ENCODE peak calls at places on chromosomes 11 and 22, in five cellular contexts. One of them, this sample, is unnamed.

GRCh38 chr11:94201004-94201465 is 72.4 kb downstream of the PANX1 start:
- DNase-seq in left ventricle myocardium inferior: no peak
- DNase-seq in lower lobe of right lung: no peak
- DNase-seq in SW480: peak
- DNase-seq in transverse colon: no peak
- DNase-seq in this sample: no peak

GRCh38 chr11:47499614-47500013 is 50.7 kb upstream of the RAPSN start:
- DNase-seq in transverse colon: no peak
- DNase-seq in lower lobe of right lung: no peak
- DNase-seq in left ventricle myocardium inferior: no peak
- DNase-seq in SW480: no peak
- DNase-seq in this sample: no peak

GRCh38 chr11:2113776-2114175 is 25.4 kb downstream of the IGF2 start:
- DNase-seq in SW480: no peak
- DNase-seq in lower lobe of right lung: peak
- DNase-seq in transverse colon: no peak
- DNase-seq in left ventricle myocardium inferior: no peak
- DNase-seq in this sample: no peak

GRCh38 chr11:114291847-114292680 is 4.1 kb upstream of the NNMT start:
- DNase-seq in lower lobe of right lung: no peak
- DNase-seq in transverse colon: no peak
- DNase-seq in SW480: no peak
- DNase-seq in left ventricle myocardium inferior: no peak
- DNase-seq in this sample: no peak

GRCh38 chr11:35539781-35540281 is 14.4 kb upstream of the PAMR1 start:
- DNase-seq in SW480: no peak
- DNase-seq in lower lobe of right lung: no peak
- DNase-seq in transverse colon: peak
- DNase-seq in left ventricle myocardium inferior: peak
- DNase-seq in this sample: no peak

GRCh38 chr11:44112083-44112865 is 16.8 kb downstream of the EXT2 start:
- DNase-seq in lower lobe of right lung: no peak
- DNase-seq in left ventricle myocardium inferior: peak
- DNase-seq in transverse colon: no peak
- DNase-seq in SW480: no peak
- DNase-seq in this sample: peak

GRCh38 chr11:9459573-9460321 is 1.1 kb upstream of the ZNF143 start:
- DNase-seq in left ventricle myocardium inferior: no peak
- DNase-seq in transverse colon: peak
- DNase-seq in SW480: peak
- DNase-seq in lower lobe of right lung: no peak
- DNase-seq in this sample: peak

GRCh38 chr22:25475554-25476022 is 88.9 kb upstream of the GRK3 start:
- DNase-seq in transverse colon: no peak
- DNase-seq in SW480: peak
- DNase-seq in left ventricle myocardium inferior: no peak
- DNase-seq in lower lobe of right lung: no peak
- DNase-seq in this sample: peak

GRCh38 chr11:20363149-20363499 is 390 bp upstream of the HTATIP2 start:
- DNase-seq in transverse colon: no peak
- DNase-seq in SW480: no peak
- DNase-seq in lower lobe of right lung: no peak
- DNase-seq in left ventricle myocardium inferior: no peak
- DNase-seq in this sample: no peak

GRCh38 chr11:33045551-33046255 is 6.3 kb downstream of the TCP11L1 start:
- DNase-seq in transverse colon: peak
- DNase-seq in left ventricle myocardium inferior: no peak
- DNase-seq in lower lobe of right lung: no peak
- DNase-seq in SW480: no peak
- DNase-seq in this sample: no peak

GRCh38 chr22:30327864-30328345 is 1.2 kb upstream of the TBC1D10A start:
- DNase-seq in left ventricle myocardium inferior: no peak
- DNase-seq in transverse colon: no peak
- DNase-seq in lower lobe of right lung: no peak
- DNase-seq in SW480: peak
- DNase-seq in this sample: no peak

GRCh38 chr11:44752727-44753126 is 26.0 kb downstream of the TSPAN18 start:
- DNase-seq in left ventricle myocardium inferior: no peak
- DNase-seq in transverse colon: no peak
- DNase-seq in lower lobe of right lung: no peak
- DNase-seq in SW480: no peak
- DNase-seq in this sample: no peak

GRCh38 chr11:86818466-86819282 is 18.3 kb downstream of the PRSS23 start:
- DNase-seq in left ventricle myocardium inferior: no peak
- DNase-seq in SW480: peak
- DNase-seq in lower lobe of right lung: no peak
- DNase-seq in transverse colon: no peak
- DNase-seq in this sample: peak

GRCh38 chr11:116776522-116776984 is 3.8 kb upstream of the BUD13 start:
- DNase-seq in SW480: no peak
- DNase-seq in left ventricle myocardium inferior: no peak
- DNase-seq in transverse colon: no peak
- DNase-seq in lower lobe of right lung: no peak
- DNase-seq in this sample: no peak

GRCh38 chr22:49879871-49880270 is 26.2 kb downstream of the ZBED4 start:
- DNase-seq in left ventricle myocardium inferior: no peak
- DNase-seq in SW480: no peak
- DNase-seq in lower lobe of right lung: no peak
- DNase-seq in transverse colon: no peak
- DNase-seq in this sample: no peak

GRCh38 chr22:44298331-44299087 is 14.2 kb downstream of the SHISAL1 start:
- DNase-seq in lower lobe of right lung: no peak
- DNase-seq in transverse colon: no peak
- DNase-seq in SW480: no peak
- DNase-seq in left ventricle myocardium inferior: no peak
- DNase-seq in this sample: no peak

GRCh38 chr11:129021295-129021694 is 78.6 kb upstream of the TP53AIP1 start:
- DNase-seq in transverse colon: no peak
- DNase-seq in lower lobe of right lung: no peak
- DNase-seq in SW480: no peak
- DNase-seq in left ventricle myocardium inferior: no peak
- DNase-seq in this sample: no peak

GRCh38 chr11:101224221-101224620 is 94.6 kb upstream of the PGR start:
- DNase-seq in SW480: no peak
- DNase-seq in lower lobe of right lung: no peak
- DNase-seq in transverse colon: no peak
- DNase-seq in left ventricle myocardium inferior: no peak
- DNase-seq in this sample: no peak

GRCh38 chr11:85628771-85629341 is 463 bp downstream of the TMEM126B start:
- DNase-seq in lower lobe of right lung: no peak
- DNase-seq in SW480: peak
- DNase-seq in transverse colon: no peak
- DNase-seq in left ventricle myocardium inferior: no peak
- DNase-seq in this sample: no peak

GRCh38 chr22:44256860-44257560 is 55.7 kb downstream of the SHISAL1 start:
- DNase-seq in lower lobe of right lung: no peak
- DNase-seq in SW480: no peak
- DNase-seq in left ventricle myocardium inferior: no peak
- DNase-seq in transverse colon: no peak
- DNase-seq in this sample: no peak

GRCh38 chr11:20070459-20070858 is 89.8 kb downstream of the DBX1 start:
- DNase-seq in SW480: no peak
- DNase-seq in left ventricle myocardium inferior: no peak
- DNase-seq in transverse colon: no peak
- DNase-seq in lower lobe of right lung: no peak
- DNase-seq in this sample: peak

GRCh38 chr11:117172678-117173421 is 5.7 kb upstream of the SIDT2 start:
- DNase-seq in transverse colon: no peak
- DNase-seq in lower lobe of right lung: no peak
- DNase-seq in left ventricle myocardium inferior: no peak
- DNase-seq in SW480: no peak
- DNase-seq in this sample: no peak

GRCh38 chr22:37663521-37664140 is 5.1 kb downstream of the PDXP start:
- DNase-seq in left ventricle myocardium inferior: no peak
- DNase-seq in transverse colon: no peak
- DNase-seq in lower lobe of right lung: no peak
- DNase-seq in SW480: no peak
- DNase-seq in this sample: no peak

GRCh38 chr22:29030618-29031235 is 30.9 kb downstream of the C22orf31 start:
- DNase-seq in SW480: peak
- DNase-seq in left ventricle myocardium inferior: peak
- DNase-seq in transverse colon: peak
- DNase-seq in lower lobe of right lung: peak
- DNase-seq in this sample: peak

GRCh38 chr22:50243704-50244419 is 961 bp downstream of the TUBGCP6 start:
- DNase-seq in lower lobe of right lung: no peak
- DNase-seq in left ventricle myocardium inferior: no peak
- DNase-seq in SW480: no peak
- DNase-seq in transverse colon: no peak
- DNase-seq in this sample: no peak

GRCh38 chr22:19482297-19482696 is 2.6 kb downstream of the CDC45 start:
- DNase-seq in SW480: no peak
- DNase-seq in left ventricle myocardium inferior: no peak
- DNase-seq in transverse colon: no peak
- DNase-seq in lower lobe of right lung: no peak
- DNase-seq in this sample: no peak

GRCh38 chr22:49971232-49972162 is 10.9 kb downstream of the PIM3 start:
- DNase-seq in left ventricle myocardium inferior: peak
- DNase-seq in lower lobe of right lung: peak
- DNase-seq in transverse colon: peak
- DNase-seq in SW480: peak
- DNase-seq in this sample: no peak

GRCh38 chr11:66492161-66492865 is 12.1 kb downstream of the DPP3 start:
- DNase-seq in left ventricle myocardium inferior: no peak
- DNase-seq in transverse colon: no peak
- DNase-seq in SW480: no peak
- DNase-seq in lower lobe of right lung: no peak
- DNase-seq in this sample: no peak

GRCh38 chr11:10542776-10543175 is 1.8 kb upstream of the RNF141 start:
- DNase-seq in SW480: no peak
- DNase-seq in left ventricle myocardium inferior: no peak
- DNase-seq in transverse colon: no peak
- DNase-seq in lower lobe of right lung: no peak
- DNase-seq in this sample: no peak

GRCh38 chr22:39237276-39238123 is 7.3 kb downstream of the PDGFB start:
- DNase-seq in transverse colon: no peak
- DNase-seq in lower lobe of right lung: peak
- DNase-seq in SW480: no peak
- DNase-seq in left ventricle myocardium inferior: no peak
- DNase-seq in this sample: peak

GRCh38 chr11:67167086-67167485 is 48.0 kb downstream of the KDM2A start:
- DNase-seq in lower lobe of right lung: no peak
- DNase-seq in SW480: no peak
- DNase-seq in left ventricle myocardium inferior: no peak
- DNase-seq in transverse colon: no peak
- DNase-seq in this sample: no peak

GRCh38 chr22:22392131-22392530 is 116.4 kb downstream of the ZNF280B start:
- DNase-seq in left ventricle myocardium inferior: no peak
- DNase-seq in lower lobe of right lung: no peak
- DNase-seq in transverse colon: no peak
- DNase-seq in SW480: no peak
- DNase-seq in this sample: no peak

GRCh38 chr11:8068605-8069221 is 12.3 kb upstream of the TUB start:
- DNase-seq in lower lobe of right lung: no peak
- DNase-seq in SW480: peak
- DNase-seq in left ventricle myocardium inferior: peak
- DNase-seq in transverse colon: peak
- DNase-seq in this sample: no peak

GRCh38 chr22:46062971-46063631 is 86.1 kb upstream of the WNT7B start:
- DNase-seq in SW480: no peak
- DNase-seq in transverse colon: peak
- DNase-seq in left ventricle myocardium inferior: peak
- DNase-seq in lower lobe of right lung: peak
- DNase-seq in this sample: no peak

GRCh38 chr11:130202009-130202817 is 42.6 kb downstream of the ST14 start:
- DNase-seq in transverse colon: no peak
- DNase-seq in SW480: no peak
- DNase-seq in lower lobe of right lung: peak
- DNase-seq in left ventricle myocardium inferior: no peak
- DNase-seq in this sample: no peak

GRCh38 chr22:39098026-39098425 is 982 bp downstream of the APOBEC3H start:
- DNase-seq in left ventricle myocardium inferior: no peak
- DNase-seq in SW480: no peak
- DNase-seq in transverse colon: no peak
- DNase-seq in lower lobe of right lung: no peak
- DNase-seq in this sample: no peak

This sample was measured in NCI-H2029.